ENCODE peak calls at places on chromosomes 5 and 9, in five cellular contexts. One of them, this sample, is unnamed. For H3K4me1 and H3K36me3, the result is how much of the 10 kb centered on the place peaks cover.

GRCh38 chr9:135326141-135326540 is 153.4 kb upstream of the PPP1R26 start:
- DNase-seq in H1: no peak
- DNase-seq in IMR-90: no peak
- DNase-seq in neuronal stem cell: no peak
- DNase-seq in mesenchymal stem cell: no peak
- DNase-seq in this sample: no peak

GRCh38 chr9:34252670-34253459 is 74.0 kb downstream of the UBAP1 start:
- DNase-seq in H1: peak
- DNase-seq in neuronal stem cell: peak
- DNase-seq in mesenchymal stem cell: peak
- DNase-seq in IMR-90: peak
- DNase-seq in this sample: peak

GRCh38 chr9:86940774-86941173 is 6.5 kb downstream of the GAS1 start:
- DNase-seq in IMR-90: no peak
- DNase-seq in mesenchymal stem cell: no peak
- DNase-seq in H1: no peak
- DNase-seq in neuronal stem cell: no peak
- DNase-seq in this sample: no peak

GRCh38 chr5:14775857-14776256 is 95.7 kb downstream of the ANKH start:
- DNase-seq in H1: no peak
- DNase-seq in IMR-90: peak
- DNase-seq in mesenchymal stem cell: no peak
- DNase-seq in neuronal stem cell: no peak
- DNase-seq in this sample: no peak

GRCh38 chr9:133004091-133005072 is 25.9 kb downstream of the GFI1B start:
- DNase-seq in IMR-90: no peak
- DNase-seq in mesenchymal stem cell: no peak
- DNase-seq in neuronal stem cell: no peak
- DNase-seq in H1: no peak
- DNase-seq in this sample: peak

GRCh38 chr5:10590226-10591047 is 26.6 kb downstream of the ANKRD33B start:
- DNase-seq in mesenchymal stem cell: peak
- DNase-seq in H1: peak
- DNase-seq in neuronal stem cell: no peak
- DNase-seq in IMR-90: peak
- DNase-seq in this sample: peak

GRCh38 chr9:134453776-134454175 is 127.5 kb downstream of the RXRA start:
- DNase-seq in IMR-90: no peak
- DNase-seq in mesenchymal stem cell: no peak
- DNase-seq in H1: no peak
- DNase-seq in neuronal stem cell: no peak
- DNase-seq in this sample: no peak

GRCh38 chr5:15933481-15934207 is 245.9 kb downstream of the MARCHF11 start:
- DNase-seq in H1: no peak
- DNase-seq in mesenchymal stem cell: no peak
- DNase-seq in neuronal stem cell: peak
- DNase-seq in IMR-90: no peak
- DNase-seq in this sample: peak

GRCh38 chr9:76562511-76562911 is 103.5 kb downstream of the GCNT1 start:
- DNase-seq in H1: no peak
- DNase-seq in neuronal stem cell: no peak
- DNase-seq in IMR-90: peak
- DNase-seq in mesenchymal stem cell: peak
- DNase-seq in this sample: no peak

GRCh38 chr5:157558089-157558595 is 17.4 kb downstream of the ADAM19 start:
- DNase-seq in H1: no peak
- DNase-seq in IMR-90: peak
- DNase-seq in mesenchymal stem cell: peak
- DNase-seq in neuronal stem cell: no peak
- DNase-seq in this sample: no peak

GRCh38 chr5:137589185-137589584 is 90.1 kb upstream of the SPOCK1 start:
- DNase-seq in mesenchymal stem cell: no peak
- DNase-seq in IMR-90: no peak
- DNase-seq in neuronal stem cell: no peak
- DNase-seq in H1: no peak
- DNase-seq in this sample: no peak

GRCh38 chr9:135736265-135736978 is 34.4 kb downstream of the KCNT1 start:
- DNase-seq in mesenchymal stem cell: no peak
- DNase-seq in neuronal stem cell: no peak
- DNase-seq in IMR-90: no peak
- DNase-seq in H1: no peak
- DNase-seq in this sample: no peak

GRCh38 chr5:102554728-102555127 is 55.9 kb upstream of the SLCO6A1 start:
- DNase-seq in IMR-90: no peak
- DNase-seq in H1: no peak
- DNase-seq in neuronal stem cell: no peak
- DNase-seq in mesenchymal stem cell: no peak
- DNase-seq in this sample: peak

GRCh38 chr5:148379340-148379739 is 4.4 kb upstream of the FBXO38 start:
- DNase-seq in mesenchymal stem cell: no peak
- DNase-seq in IMR-90: no peak
- DNase-seq in neuronal stem cell: no peak
- DNase-seq in H1: no peak
- DNase-seq in this sample: no peak

GRCh38 chr5:115963566-115963965 is 1.3 kb downstream of the LVRN start:
- DNase-seq in neuronal stem cell: no peak
- DNase-seq in IMR-90: no peak
- DNase-seq in mesenchymal stem cell: no peak
- DNase-seq in H1: no peak
- DNase-seq in this sample: peak

GRCh38 chr5:79621056-79621455 is 8.8 kb downstream of the TENT2 start:
- DNase-seq in mesenchymal stem cell: peak
- DNase-seq in IMR-90: peak
- DNase-seq in H1: no peak
- DNase-seq in neuronal stem cell: no peak
- DNase-seq in this sample: no peak

GRCh38 chr9:136047076-136047774 is 47.9 kb downstream of the NACC2 start:
- DNase-seq in IMR-90: no peak
- DNase-seq in mesenchymal stem cell: no peak
- DNase-seq in H1: no peak
- DNase-seq in neuronal stem cell: no peak
- DNase-seq in this sample: no peak

GRCh38 chr9:107046692-107047091 is 183.7 kb downstream of the ZNF462 start:
- DNase-seq in IMR-90: no peak
- DNase-seq in H1: no peak
- DNase-seq in neuronal stem cell: no peak
- DNase-seq in mesenchymal stem cell: no peak
- DNase-seq in this sample: no peak

GRCh38 chr5:148209151-148209550 is 6.3 kb downstream of the SPINK6 start:
- DNase-seq in mesenchymal stem cell: no peak
- DNase-seq in neuronal stem cell: no peak
- DNase-seq in IMR-90: no peak
- DNase-seq in H1: no peak
- DNase-seq in this sample: no peak

GRCh38 chr5:144122081-144122480 is 48.4 kb downstream of the YIPF5 start:
- DNase-seq in IMR-90: no peak
- DNase-seq in mesenchymal stem cell: no peak
- DNase-seq in H1: no peak
- DNase-seq in neuronal stem cell: no peak
- DNase-seq in this sample: no peak

GRCh38 chr9:75909776-75910175 is 19.3 kb downstream of the PCSK5 start:
- DNase-seq in H1: no peak
- DNase-seq in IMR-90: no peak
- DNase-seq in mesenchymal stem cell: no peak
- DNase-seq in neuronal stem cell: no peak
- DNase-seq in this sample: no peak

GRCh38 chr5:98775246-98775961 is 1.9 kb downstream of the RGMB start:
- DNase-seq in mesenchymal stem cell: peak
- DNase-seq in H1: no peak
- DNase-seq in neuronal stem cell: peak
- DNase-seq in IMR-90: no peak
- DNase-seq in this sample: no peak

GRCh38 chr9:111599092-111599947 is at the start of gene PTGR1:
- DNase-seq in neuronal stem cell: peak
- DNase-seq in IMR-90: peak
- DNase-seq in mesenchymal stem cell: peak
- DNase-seq in H1: peak
- DNase-seq in this sample: peak

GRCh38 chr9:5895782-5896181 is 5.1 kb downstream of the MLANA start:
- DNase-seq in H1: no peak
- DNase-seq in IMR-90: no peak
- DNase-seq in neuronal stem cell: no peak
- DNase-seq in mesenchymal stem cell: no peak
- DNase-seq in this sample: no peak

GRCh38 chr9:86285247-86285646 is 2.9 kb upstream of the ISCA1 start:
- DNase-seq in mesenchymal stem cell: no peak
- DNase-seq in neuronal stem cell: no peak
- DNase-seq in IMR-90: no peak
- DNase-seq in H1: no peak
- DNase-seq in this sample: no peak

GRCh38 chr9:91089405-91090131 is 272.1 kb downstream of the AUH start:
- DNase-seq in IMR-90: peak
- DNase-seq in H1: no peak
- DNase-seq in mesenchymal stem cell: peak
- DNase-seq in neuronal stem cell: no peak
- DNase-seq in this sample: peak

GRCh38 chr5:110371011-110371724 is 355.3 kb downstream of the TMEM232 start:
- DNase-seq in IMR-90: no peak
- DNase-seq in H1: no peak
- DNase-seq in neuronal stem cell: no peak
- DNase-seq in mesenchymal stem cell: no peak
- DNase-seq in this sample: no peak

GRCh38 chr5:168707646-168708300 is 128.6 kb upstream of the PANK3 start:
- DNase-seq in H1: no peak
- DNase-seq in mesenchymal stem cell: no peak
- DNase-seq in neuronal stem cell: no peak
- DNase-seq in IMR-90: no peak
- DNase-seq in this sample: no peak

GRCh38 chr5:50733737-50734136 is 67.3 kb downstream of the PARP8 start:
- DNase-seq in H1: no peak
- DNase-seq in mesenchymal stem cell: no peak
- DNase-seq in IMR-90: no peak
- DNase-seq in neuronal stem cell: no peak
- DNase-seq in this sample: no peak

DNA sequence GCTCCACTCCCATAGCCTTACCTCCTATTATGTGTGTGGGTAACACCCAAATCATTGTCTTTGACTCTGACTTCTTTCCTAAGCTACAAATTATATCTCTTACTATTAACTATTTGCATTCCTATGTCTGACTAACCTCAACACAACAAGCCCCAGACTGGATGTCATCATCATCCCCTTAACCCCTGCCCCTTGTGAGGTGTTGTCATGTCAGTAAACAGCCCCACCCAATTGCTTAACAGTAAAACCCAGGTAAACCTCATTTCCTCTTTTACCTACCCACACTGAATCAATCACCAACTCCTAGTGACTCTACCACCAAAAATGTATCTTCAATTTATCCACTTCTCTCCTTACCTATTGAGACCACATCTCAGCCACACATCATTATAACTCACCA is 2.4 kb downstream of the SREK1IP1 start:
- DNase-seq in IMR-90: peak
- DNase-seq in mesenchymal stem cell: peak
- DNase-seq in neuronal stem cell: no peak
- DNase-seq in H1: no peak
- DNase-seq in this sample: peak
- H3K18ac ChIP-seq in IMR-90: no peak
- H3K18ac ChIP-seq in mesenchymal stem cell: no peak
- H3K18ac ChIP-seq in neuronal stem cell: no peak
- H3K18ac ChIP-seq in H1: no peak
- H3K18ac ChIP-seq in this sample: no peak

DNA sequence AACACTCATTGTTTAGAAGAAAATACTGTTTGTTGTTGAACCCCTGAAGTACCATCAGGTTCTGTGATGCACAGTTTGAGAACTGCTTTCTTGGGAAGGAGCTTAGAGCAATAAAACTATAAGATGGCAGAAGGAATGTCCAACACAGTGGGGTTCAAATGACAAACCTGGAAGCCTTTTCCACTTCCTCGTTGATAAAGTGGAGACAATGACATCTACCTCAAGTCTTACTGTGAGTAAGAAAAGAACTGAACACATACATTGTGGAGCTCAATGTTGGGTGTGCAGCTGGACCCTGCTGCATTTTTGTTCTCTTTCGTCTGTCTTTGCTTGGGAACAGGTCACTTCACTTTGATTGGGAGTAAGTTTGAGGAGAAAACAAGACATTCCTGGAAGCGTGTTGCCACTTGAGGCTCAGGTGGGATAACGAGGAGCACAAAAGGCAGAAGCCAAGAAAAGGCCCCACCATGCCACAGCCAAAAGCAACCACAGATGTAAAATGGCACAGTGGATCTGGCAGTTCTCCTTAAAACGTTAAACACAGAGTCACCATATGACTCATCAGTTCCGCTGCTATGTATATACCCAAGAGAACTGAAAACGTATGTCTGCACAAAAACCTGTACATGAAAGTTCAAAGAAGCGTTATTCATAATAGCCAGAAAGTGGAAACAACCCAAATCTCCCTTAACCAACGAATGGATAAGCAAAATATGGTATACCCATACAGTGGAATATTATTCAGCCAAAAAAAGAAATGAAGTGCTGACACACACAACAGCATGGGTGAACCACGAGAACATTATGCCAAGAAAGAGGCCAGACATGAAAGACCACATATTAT is 42.9 kb upstream of the SUB1 start:
- DNase-seq in mesenchymal stem cell: peak
- DNase-seq in H1: no peak
- DNase-seq in neuronal stem cell: no peak
- DNase-seq in IMR-90: peak
- DNase-seq in this sample: no peak
- H3K4me1 ChIP-seq in mesenchymal stem cell: under half
- H3K4me1 ChIP-seq in H1: under half
- H3K4me1 ChIP-seq in neuronal stem cell: under half
- H3K4me1 ChIP-seq in IMR-90: under half
- H3K4me1 ChIP-seq in this sample: under half

GRCh38 chr5:178213003-178213449 is 8.7 kb downstream of the HNRNPAB start:
- DNase-seq in IMR-90: no peak
- DNase-seq in mesenchymal stem cell: no peak
- DNase-seq in H1: no peak
- DNase-seq in neuronal stem cell: no peak
- DNase-seq in this sample: no peak
- H3K36me3 ChIP-seq in IMR-90: half or more
- H3K36me3 ChIP-seq in mesenchymal stem cell: half or more
- H3K36me3 ChIP-seq in H1: half or more
- H3K36me3 ChIP-seq in neuronal stem cell: half or more
- H3K36me3 ChIP-seq in this sample: under half

DNA sequence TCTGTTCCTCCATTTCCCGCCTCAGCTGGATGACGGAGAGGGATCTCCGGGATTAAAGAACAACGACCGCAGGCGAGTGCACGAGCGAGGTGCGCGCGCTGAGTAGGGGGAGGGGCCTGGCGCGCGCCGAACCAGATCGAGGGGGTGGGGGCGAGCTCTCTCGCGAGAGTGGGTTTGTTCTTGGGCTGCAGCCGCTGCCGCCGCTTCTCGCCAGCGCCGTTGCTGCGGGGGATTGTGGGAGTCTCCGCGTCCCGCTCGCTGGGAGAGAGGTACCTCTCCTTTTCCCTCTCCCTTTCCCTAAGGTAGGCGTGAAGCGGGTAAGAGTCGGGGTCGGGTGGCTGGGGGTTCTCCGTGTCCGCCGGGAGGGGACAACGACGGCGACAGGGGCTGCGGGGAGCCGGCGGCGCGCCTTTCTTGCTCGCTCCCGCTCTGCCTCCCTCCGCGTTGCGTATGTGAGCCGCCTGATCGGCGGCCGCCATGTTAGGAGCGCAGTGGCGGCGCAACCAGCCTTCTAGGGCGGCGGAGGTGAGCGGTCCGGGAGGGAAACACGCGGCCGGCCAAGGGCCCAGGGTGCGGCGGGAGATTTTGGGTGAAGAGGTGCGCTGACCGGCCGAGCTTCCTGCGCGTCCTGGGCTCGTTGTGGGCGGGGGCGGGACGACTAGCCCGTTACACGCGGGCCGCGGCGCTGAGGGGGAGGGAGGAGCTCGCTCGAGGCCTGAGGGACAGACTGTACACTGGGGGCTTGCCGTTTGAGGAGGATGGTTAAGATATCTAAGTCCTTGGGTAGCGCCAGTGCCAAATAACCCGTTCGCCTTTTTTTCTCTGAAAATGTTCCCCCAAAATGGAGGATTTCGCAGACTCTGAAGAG is at the start of gene MATR3:
- DNase-seq in IMR-90: peak
- DNase-seq in mesenchymal stem cell: peak
- DNase-seq in neuronal stem cell: peak
- DNase-seq in H1: peak
- DNase-seq in this sample: peak
- H3K18ac ChIP-seq in IMR-90: peak
- H3K18ac ChIP-seq in mesenchymal stem cell: peak
- H3K18ac ChIP-seq in neuronal stem cell: peak
- H3K18ac ChIP-seq in H1: peak
- H3K18ac ChIP-seq in this sample: peak

This sample was measured in mesendoderm.